ENCODE peak calls at places on chromosomes 13 and 19, in seven cellular contexts. B is GM23338, C is mammary epithelial cell, K is cardiac muscle cell, Y is breast epithelium, O is A673, R is fibroblast of mammary gland. A is an unnamed sample.

GRCh38 chr13:35957174-35957867 is 173.9 kb downstream of the DCLK1 start:
- DNase-seq in B (no peak), C (peak), K (no peak), Y (no peak), O (no peak), R (peak), A (peak)

GRCh38 chr13:114166381-114167131 is 12.5 kb upstream of the CFAP97D2 start:
- DNase-seq in B (no peak), C (no peak), K (no peak), Y (peak), O (no peak), R (no peak), A (no peak)

GRCh38 chr13:41054212-41054877 is 7.0 kb upstream of the WBP4 start:
- DNase-seq in B (peak), C (peak), K (peak), Y (no peak), O (peak), R (peak), A (peak)

GRCh38 chr19:37654525-37654832 is 786 bp downstream of the ZFP30 start:
- DNase-seq in B (peak), C (peak), K (peak), Y (no peak), O (peak), R (peak), A (peak)

GRCh38 chr19:13366529-13367143 is 139.6 kb downstream of the CACNA1A start:
- DNase-seq in B (peak), C (peak), K (peak), Y (no peak), O (peak), R (peak), A (peak)

GRCh38 chr13:94464771-94465170 is 14.7 kb downstream of the DCT start:
- DNase-seq in B (no peak), C (no peak), K (no peak), Y (no peak), O (no peak), R (peak), A (no peak)

GRCh38 chr19:48290923-48291700 is 21.2 kb downstream of the ZNF114 start:
- DNase-seq in B (peak), C (peak), K (peak), Y (peak), O (peak), R (peak), A (peak)

GRCh38 chr13:22243519-22244197 is 572.8 kb downstream of the FGF9 start:
- DNase-seq in B (no peak), C (no peak), K (no peak), Y (no peak), O (no peak), R (no peak), A (no peak)

GRCh38 chr13:94431569-94431968 is 47.9 kb downstream of the DCT start:
- DNase-seq in B (no peak), C (no peak), K (peak), Y (no peak), O (no peak), R (peak), A (peak)

GRCh38 chr13:35107535-35107934 is 165.5 kb downstream of the NBEA start:
- DNase-seq in B (no peak), C (no peak), K (no peak), Y (no peak), O (no peak), R (no peak), A (no peak)

GRCh38 chr13:30364133-30364532 is 56.8 kb upstream of the KATNAL1 start:
- DNase-seq in B (no peak), C (no peak), K (peak), Y (no peak), O (no peak), R (no peak), A (peak)

GRCh38 chr19:49592486-49593232 is 1.7 kb downstream of the PRR12 start:
- DNase-seq in B (peak), C (peak), K (peak), Y (no peak), O (peak), R (peak), A (no peak)

GRCh38 chr19:55146078-55146647 is 2.8 kb downstream of the TNNT1 start:
- DNase-seq in B (peak), C (peak), K (peak), Y (no peak), O (peak), R (peak), A (peak)

GRCh38 chr13:20363604-20364003 is 131.5 kb upstream of the GJB6 start:
- DNase-seq in B (no peak), C (no peak), K (peak), Y (no peak), O (no peak), R (peak), A (peak)

GRCh38 chr13:113836917-113837553 is 26.8 kb downstream of the GAS6 start:
- DNase-seq in B (no peak), C (peak), K (peak), Y (peak), O (peak), R (peak), A (peak)

GRCh38 chr13:33105387-33106005 is 89.3 kb downstream of the KL start:
- DNase-seq in B (no peak), C (no peak), K (no peak), Y (no peak), O (no peak), R (no peak), A (no peak)

GRCh38 chr19:55703790-55704215 is 28.8 kb downstream of the EPN1 start:
- DNase-seq in B (peak), C (no peak), K (peak), Y (no peak), O (peak), R (peak), A (peak)

GRCh38 chr13:75445717-75446529 is 36.0 kb downstream of the TBC1D4 start:
- DNase-seq in B (no peak), C (no peak), K (peak), Y (no peak), O (no peak), R (peak), A (peak)

GRCh38 chr13:98775844-98776598 is 23.5 kb upstream of the SLC15A1 start:
- DNase-seq in B (no peak), C (peak), K (no peak), Y (no peak), O (no peak), R (peak), A (peak)

GRCh38 chr19:52227196-52227940 is 37.5 kb downstream of the PPP2R1A start:
- DNase-seq in B (no peak), C (no peak), K (no peak), Y (no peak), O (no peak), R (no peak), A (no peak)

GRCh38 chr13:31987535-31988170 is 43.9 kb upstream of the FRY start:
- DNase-seq in B (no peak), C (no peak), K (no peak), Y (no peak), O (no peak), R (peak), A (no peak)

GRCh38 chr19:19645233-19645870 is 1.9 kb upstream of the GMIP start:
- DNase-seq in B (no peak), C (no peak), K (no peak), Y (no peak), O (no peak), R (no peak), A (no peak)

GRCh38 chr13:101474419-101474957 is 22.0 kb downstream of the ITGBL1 start:
- DNase-seq in B (peak), C (no peak), K (peak), Y (peak), O (peak), R (peak), A (peak)

GRCh38 chr19:46408611-46409039 is 4.7 kb downstream of the CCDC8 start:
- DNase-seq in B (no peak), C (no peak), K (peak), Y (peak), O (no peak), R (peak), A (peak)

GRCh38 chr19:46410205-46411087 is 2.9 kb downstream of the CCDC8 start:
- DNase-seq in B (no peak), C (no peak), K (no peak), Y (no peak), O (no peak), R (no peak), A (no peak)

GRCh38 chr19:46407891-46408426 is 5.4 kb downstream of the CCDC8 start:
- DNase-seq in B (no peak), C (no peak), K (peak), Y (no peak), O (no peak), R (no peak), A (no peak)

GRCh38 chr19:46411088-46412033 is 2.0 kb downstream of the CCDC8 start:
- DNase-seq in B (no peak), C (no peak), K (no peak), Y (no peak), O (no peak), R (no peak), A (no peak)

GRCh38 chr19:46409146-46409545 is 4.2 kb downstream of the CCDC8 start:
- DNase-seq in B (no peak), C (no peak), K (no peak), Y (no peak), O (no peak), R (no peak), A (no peak)
- H3K4me3 ChIP-seq in B (no peak), C (no peak), K (no peak), Y (no peak), O (no peak), R (no peak), A (no peak)

GRCh38 chr19:18282021-18282787 is 782 bp upstream of the JUND start:
- DNase-seq in B (no peak), C (no peak), K (no peak), Y (peak), O (no peak), R (peak), A (no peak)
- TF ChIP-seq CTCF in B (no peak), C (no peak), K (peak), Y (no peak), O (no peak), R (peak), A (no peak)

DNA sequence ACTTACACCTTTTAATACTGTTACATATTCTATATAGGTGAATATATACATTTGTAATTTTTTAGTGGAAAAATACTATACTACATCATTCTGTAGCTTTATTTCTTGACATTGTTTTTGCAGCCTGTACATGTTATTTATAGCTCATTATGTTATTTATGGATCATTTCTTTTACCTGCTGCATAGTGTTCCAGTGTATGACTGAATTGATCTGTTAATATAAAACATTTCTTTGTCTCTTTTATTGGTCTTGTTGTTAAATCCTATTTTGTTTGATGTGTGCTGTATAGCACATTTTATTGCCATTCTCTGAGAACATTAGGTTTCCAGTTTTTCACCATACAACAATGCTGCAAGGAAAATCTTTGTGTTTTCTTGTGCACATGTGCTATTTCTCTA is 2.4 kb downstream of the SETDB2 start:
- DNase-seq in B (no peak), C (no peak), K (no peak), Y (no peak), O (no peak), R (no peak), A (no peak)
- H3K4me3 ChIP-seq in B (no peak), C (no peak), K (no peak), Y (no peak), O (no peak), R (no peak), A (no peak)

GRCh38 chr13:73059460-73060250 is 850 bp downstream of the KLF5 start:
- DNase-seq in B (peak), C (peak), K (no peak), Y (peak), O (peak), R (no peak), A (no peak)
- TF ChIP-seq CTCF in B (peak), C (no peak), K (no peak), Y (no peak), O (peak), R (no peak), A (no peak)

DNA sequence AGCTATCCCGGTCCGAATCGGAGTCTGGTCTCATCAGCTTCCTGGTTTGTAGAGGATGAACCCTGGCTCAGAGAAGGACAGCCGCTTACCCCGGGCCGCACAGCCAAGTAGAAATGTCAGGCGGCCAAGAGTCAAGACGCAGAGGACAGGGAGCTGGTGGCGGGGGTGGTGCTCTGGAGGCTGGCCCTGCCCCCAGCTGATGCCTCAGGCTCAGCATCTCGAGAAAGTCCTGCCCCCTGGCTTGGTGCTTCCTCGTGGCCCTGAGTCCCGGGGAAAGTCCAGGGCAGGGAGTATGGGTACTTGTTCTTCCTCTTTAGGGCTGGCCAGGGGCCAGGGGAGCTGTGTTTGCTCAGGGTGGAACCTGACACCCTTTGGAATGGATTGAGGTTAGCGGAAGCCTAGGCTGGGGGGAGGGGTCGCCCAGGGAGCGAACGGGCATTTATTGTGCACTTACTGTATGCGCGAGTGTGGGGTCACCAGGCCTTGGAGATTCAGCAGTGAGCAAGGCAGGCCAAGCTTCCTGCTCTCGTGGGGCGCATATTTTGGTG is 2.2 kb downstream of the TJP3 start:
- DNase-seq in B (peak), C (peak), K (peak), Y (peak), O (peak), R (peak), A (peak)
- H3K4me3 ChIP-seq in B (no peak), C (no peak), K (no peak), Y (no peak), O (no peak), R (no peak), A (no peak)